ENCODE peak calls at places on chromosomes 4 and X, in seven cellular contexts. P is NCI-H1694; Q is OCI-LY7; W is adrenal gland; C is ovary; J is activated T-helper 1 cell treated with anti-CD3 and anti-CD28 coated beads, Interleukin-2, amount 50 U/mL, for 16 hours; Y is AG08396. F is an unnamed sample.

GRCh38 chrX:134452591-134452990 is 7.4 kb upstream of the HPRT1 start:
- DNase-seq in P (no peak), J (no peak), Q (no peak), Y (no peak), W (no peak), C (no peak), F (no peak)

GRCh38 chr4:25970241-25970675 is 56.2 kb downstream of the SMIM20 start:
- DNase-seq in Y (no peak), Q (peak; percentile 75), W (peak; percentile 26), P (no peak), J (no peak), C (no peak), F (peak; percentile 39)

GRCh38 chr4:13963601-13964000 is 336.1 kb upstream of the BOD1L1 start:
- DNase-seq in C (no peak), Q (no peak), Y (no peak), J (no peak), P (no peak), W (no peak), F (no peak)

GRCh38 chrX:152600853-152601635 is 36.7 kb upstream of the GABRQ start:
- DNase-seq in W (no peak), C (no peak), P (no peak), Q (no peak), Y (no peak), J (no peak), F (no peak)

GRCh38 chr4:185950891-185951290 is 118.1 kb upstream of the TLR3 start:
- DNase-seq in C (no peak), W (no peak), J (no peak), Q (no peak), Y (no peak), P (peak; percentile 40), F (no peak)

GRCh38 chr4:108058685-108059440 is 69.2 kb downstream of the HADH start:
- DNase-seq in J (no peak), Y (peak; percentile 63), Q (no peak), P (no peak), C (no peak), W (no peak), F (no peak)

GRCh38 chrX:51614353-51614752 is 4.4 kb downstream of the CENPVL3 start:
- DNase-seq in P (no peak), W (no peak), C (no peak), J (no peak), Q (peak; percentile 51), Y (peak; percentile 46), F (peak; percentile 13)

GRCh38 chr4:118177121-118177520 is 142.8 kb downstream of the NDST3 start:
- DNase-seq in P (no peak), W (no peak), C (no peak), Y (no peak), Q (no peak), J (no peak), F (no peak)

GRCh38 chr4:52017809-52018208 is 2.4 kb downstream of the LRRC66 start:
- DNase-seq in Q (no peak), P (no peak), W (no peak), J (no peak), C (no peak), Y (no peak), F (no peak)

GRCh38 chrX:129749069-129749468 is 10.3 kb downstream of the XPNPEP2 start:
- DNase-seq in J (no peak), W (no peak), C (no peak), Y (no peak), P (no peak), Q (no peak), F (no peak)